ENCODE peak calls at places on chromosome 12, in nine cellular contexts. C is OCI-LY7; O is mammary epithelial cell; T is activated CD4-positive, alpha-beta T cell treated with anti-CD3 and anti-CD28 coated beads for 1 hour; L is GM13976; N is kidney epithelial cell; Y is OCI-M1; R is left lung; P is A549. M is an unnamed sample.

GRCh38 chr12:51087818-51088217 is 4.4 kb upstream of the CSRNP2 start:
- DNase-seq in O (no peak), P (no peak), T (no peak), C (no peak), N (no peak), Y (no peak), L (peak; percentile 47), R (no peak), M (no peak)

GRCh38 chr12:4225571-4225970 is 48.0 kb upstream of the CCND2 start:
- DNase-seq in O (no peak), L (no peak), C (no peak), P (no peak), R (no peak), Y (no peak), N (no peak), T (no peak), M (no peak)

GRCh38 chr12:3283137-3283680 is 206.0 kb downstream of the TSPAN9 start:
- DNase-seq in N (no peak), O (no peak), Y (no peak), L (no peak), T (no peak), P (no peak), C (no peak), R (no peak), M (no peak)

GRCh38 chr12:88638956-88639355 is 58.7 kb upstream of the KITLG start:
- DNase-seq in Y (no peak), T (no peak), C (no peak), R (no peak), O (no peak), N (no peak), L (no peak), P (no peak), M (peak; percentile 60)

GRCh38 chr12:93947486-93947885 is 200.9 kb upstream of the PLXNC1 start:
- DNase-seq in C (no peak), O (no peak), N (no peak), Y (no peak), T (no peak), R (no peak), L (no peak), P (no peak), M (no peak)

GRCh38 chr12:86264451-86265328 is 8.5 kb upstream of the MGAT4C start:
- DNase-seq in N (no peak), P (no peak), L (no peak), C (no peak), R (peak; percentile 82), Y (no peak), T (no peak), O (peak; percentile 58), M (no peak)

GRCh38 chr12:31900271-31900670 is 58.9 kb upstream of the RESF1 start:
- DNase-seq in L (no peak), C (no peak), R (no peak), Y (peak; percentile 49), T (no peak), N (no peak), O (peak; percentile 54), P (no peak), M (no peak)

GRCh38 chr12:88153959-88154358 is 11.9 kb downstream of the TMTC3 start:
- DNase-seq in N (no peak), L (no peak), C (peak; percentile 30), O (no peak), T (no peak), P (no peak), Y (peak; percentile 61), R (no peak), M (peak; percentile 76)

GRCh38 chr12:110619534-110619953 is 5.6 kb downstream of the TCTN1 start:
- DNase-seq in N (no peak), L (peak; percentile 44), P (no peak), O (peak; percentile 49), C (peak; percentile 75), Y (peak; percentile 24), T (no peak), R (no peak), M (peak; percentile 57)

GRCh38 chr12:105986779-105987686 is 151.7 kb downstream of the NUAK1 start:
- DNase-seq in R (no peak), N (no peak), P (no peak), Y (peak; percentile 36), T (no peak), L (no peak), O (peak; percentile 61), C (no peak), M (peak; percentile 90)

GRCh38 chr12:22729898-22730443 is 105.0 kb downstream of the ETNK1 start:
- DNase-seq in T (no peak), C (no peak), O (no peak), N (peak; percentile 67), P (no peak), Y (peak; percentile 53), R (no peak), L (no peak), M (peak; percentile 71)

GRCh38 chr12:104121001-104121400 is 17.0 kb downstream of the NFYB start:
- DNase-seq in R (no peak), Y (no peak), C (no peak), L (no peak), T (no peak), N (peak; percentile 4), P (peak; percentile 36), O (peak; percentile 26), M (peak; percentile 84)

GRCh38 chr12:31514912-31515311 is 76.0 kb downstream of the DENND5B start:
- DNase-seq in N (no peak), O (no peak), P (no peak), Y (no peak), C (no peak), L (no peak), T (no peak), R (no peak), M (no peak)

GRCh38 chr12:54368016-54368708 is 3.9 kb upstream of the GPR84 start:
- DNase-seq in L (no peak), P (no peak), N (no peak), O (no peak), Y (peak; percentile 75), T (no peak), R (no peak), C (no peak), M (no peak)

GRCh38 chr12:50224026-50224692 is 57.0 kb upstream of the CERS5 start:
- DNase-seq in C (peak; percentile 71), N (peak; percentile 85), R (no peak), P (peak; percentile 63), L (peak; percentile 49), O (peak; percentile 86), Y (no peak), T (peak; percentile 20), M (peak; percentile 68)

GRCh38 chr12:63918788-63919300 is 74.3 kb downstream of the SRGAP1 start:
- DNase-seq in Y (no peak), C (no peak), O (peak; percentile 74), T (no peak), N (peak; percentile 67), P (peak; percentile 71), R (no peak), L (no peak), M (peak; percentile 85)

GRCh38 chr12:112778400-112778799 is 13.1 kb upstream of the RPH3A start:
- DNase-seq in T (no peak), C (no peak), R (no peak), N (no peak), Y (no peak), O (no peak), P (no peak), L (no peak), M (no peak)

M was measured in GM23248.